ENCODE peak calls at places on chromosome 12, in nine cellular contexts. H, B, S, M, K, P, R, I and Y are unnamed samples.
A peak's percentile ranks its signal among the peaks of the same experiment; 100 is the strongest.

GRCh38 chr12:113924341-113924740 is 41.8 kb downstream of the RBM19 start:
- DNase-seq in S (no peak), M (no peak), I (no peak), B (no peak), K (no peak), H (no peak), P (no peak), R (no peak), Y (no peak)

GRCh38 chr12:116582610-116583009 is 23.4 kb downstream of the MAP1LC3B2 start:
- DNase-seq in S (no peak), R (no peak), M (no peak), B (no peak), P (no peak), K (peak; percentile 68), I (peak; percentile 48), H (peak; percentile 92), Y (no peak)

GRCh38 chr12:18644564-18644963 is 93.2 kb downstream of the PLCZ1 start:
- DNase-seq in I (no peak), H (no peak), B (no peak), S (no peak), M (no peak), K (no peak), P (no peak), R (no peak), Y (no peak)

GRCh38 chr12:31440586-31440985 is 114.6 kb upstream of the SINHCAF start:
- DNase-seq in I (no peak), P (no peak), H (no peak), S (no peak), R (no peak), M (no peak), B (no peak), K (no peak), Y (no peak)

GRCh38 chr12:93518725-93519124 is 51.4 kb downstream of the MRPL42 start:
- DNase-seq in M (peak; percentile 38), H (peak; percentile 82), I (peak; percentile 79), B (no peak), K (no peak), P (no peak), R (no peak), S (no peak), Y (no peak)

GRCh38 chr12:93737457-93738198 is 60.5 kb downstream of the CRADD start:
- DNase-seq in P (no peak), S (peak; percentile 29), H (no peak), R (no peak), K (no peak), I (peak; percentile 55), B (no peak), M (no peak), Y (no peak)

GRCh38 chr12:32681272-32681671 is 2.2 kb downstream of the DNM1L start:
- DNase-seq in S (no peak), H (no peak), P (no peak), K (no peak), B (no peak), R (peak; percentile 23), I (no peak), M (no peak), Y (no peak)

GRCh38 chr12:24815087-24815423 is 133.8 kb downstream of the BCAT1 start:
- DNase-seq in H (no peak), K (no peak), I (no peak), R (no peak), M (no peak), S (no peak), P (no peak), B (no peak), Y (no peak)

GRCh38 chr12:127083028-127083949 is 1183.7 kb upstream of the TMEM132C start:
- DNase-seq in I (peak; percentile 78), S (no peak), M (peak; percentile 30), H (peak; percentile 37), K (no peak), B (no peak), P (no peak), R (peak; percentile 85), Y (peak; percentile 13)

GRCh38 chr12:117567644-117568043 is 206.2 kb upstream of the NOS1 start:
- DNase-seq in R (peak; percentile 73), M (no peak), I (no peak), B (no peak), S (no peak), K (no peak), P (no peak), H (no peak), Y (no peak)

GRCh38 chr12:6276936-6277615 is 33.4 kb upstream of the PLEKHG6 start:
- DNase-seq in B (no peak), P (no peak), M (no peak), I (no peak), R (no peak), K (no peak), H (peak; percentile 61), S (no peak), Y (no peak)

GRCh38 chr12:88505696-88506095 is 74.6 kb downstream of the KITLG start:
- DNase-seq in R (no peak), M (no peak), K (no peak), H (no peak), S (no peak), B (no peak), I (peak; percentile 22), P (no peak), Y (no peak)

GRCh38 chr12:95674631-95675030 is 115.9 kb downstream of the NTN4 start:
- DNase-seq in P (no peak), R (no peak), S (no peak), M (no peak), B (no peak), K (no peak), I (peak; percentile 7), H (peak; percentile 15), Y (no peak)

GRCh38 chr12:11906284-11906935 is 164.3 kb upstream of the BCL2L14 start:
- DNase-seq in B (no peak), S (no peak), H (peak; percentile 69), M (no peak), K (no peak), R (peak; percentile 71), I (peak; percentile 55), P (no peak), Y (no peak)

GRCh38 chr12:49129332-49130150 is 1.7 kb downstream of the TUBA1B start:
- DNase-seq in P (no peak), H (no peak), I (no peak), B (no peak), S (no peak), K (peak; percentile 62), M (no peak), R (no peak), Y (peak; percentile 18)

DNA sequence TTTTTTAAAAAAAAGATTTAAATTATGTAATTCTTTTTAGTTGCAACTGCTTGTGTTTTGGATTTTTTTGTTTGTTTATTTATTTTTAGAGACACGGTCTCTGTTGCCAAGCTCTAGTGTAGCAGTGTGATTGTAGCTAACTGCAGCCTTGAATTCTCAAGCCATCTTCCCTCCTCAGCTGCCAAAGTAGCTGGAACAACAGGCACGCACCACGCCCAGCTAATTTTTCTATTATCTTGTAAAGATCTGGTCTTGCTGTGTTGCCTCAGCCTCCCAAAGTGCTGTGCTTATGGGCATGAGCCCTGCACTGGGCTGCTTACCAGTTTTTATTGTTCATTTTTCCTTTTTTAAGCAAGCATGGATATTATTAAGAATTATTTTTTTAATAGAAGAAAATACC is 10.6 kb upstream of the ART4 start:
- DNase-seq in R (no peak), I (peak; percentile 51), H (no peak), P (no peak), K (peak; percentile 32), S (peak; percentile 37), M (no peak), B (no peak), Y (peak; percentile 28)
- H3K4me3 ChIP-seq in R (no peak overlapping the region), I (no peak overlapping the region), H (no peak overlapping the region), P (no peak overlapping the region), K (no peak overlapping the region), S (no peak overlapping the region), M (no peak overlapping the region), B (no peak overlapping the region), Y (no peak overlapping the region)

GRCh38 chr12:65602579-65603295 is 221.5 kb upstream of the HMGA2 start:
- DNase-seq in R (peak; percentile 68), K (peak; percentile 75), S (peak; percentile 85), M (peak; percentile 87), I (peak; percentile 97), H (peak; percentile 78), B (peak; percentile 4), P (peak; percentile 18), Y (peak; percentile 81)
- H3K4me3 ChIP-seq in R (no peak overlapping the region), K (peak overlapping the region; percentile 35), S (peak overlapping the region; percentile 1), M (peak overlapping the region; percentile 59), I (peak overlapping the region; percentile 58), H (peak overlapping the region; percentile 71), B (no peak overlapping the region), P (no peak overlapping the region), Y (peak overlapping the region; percentile 14)

DNA sequence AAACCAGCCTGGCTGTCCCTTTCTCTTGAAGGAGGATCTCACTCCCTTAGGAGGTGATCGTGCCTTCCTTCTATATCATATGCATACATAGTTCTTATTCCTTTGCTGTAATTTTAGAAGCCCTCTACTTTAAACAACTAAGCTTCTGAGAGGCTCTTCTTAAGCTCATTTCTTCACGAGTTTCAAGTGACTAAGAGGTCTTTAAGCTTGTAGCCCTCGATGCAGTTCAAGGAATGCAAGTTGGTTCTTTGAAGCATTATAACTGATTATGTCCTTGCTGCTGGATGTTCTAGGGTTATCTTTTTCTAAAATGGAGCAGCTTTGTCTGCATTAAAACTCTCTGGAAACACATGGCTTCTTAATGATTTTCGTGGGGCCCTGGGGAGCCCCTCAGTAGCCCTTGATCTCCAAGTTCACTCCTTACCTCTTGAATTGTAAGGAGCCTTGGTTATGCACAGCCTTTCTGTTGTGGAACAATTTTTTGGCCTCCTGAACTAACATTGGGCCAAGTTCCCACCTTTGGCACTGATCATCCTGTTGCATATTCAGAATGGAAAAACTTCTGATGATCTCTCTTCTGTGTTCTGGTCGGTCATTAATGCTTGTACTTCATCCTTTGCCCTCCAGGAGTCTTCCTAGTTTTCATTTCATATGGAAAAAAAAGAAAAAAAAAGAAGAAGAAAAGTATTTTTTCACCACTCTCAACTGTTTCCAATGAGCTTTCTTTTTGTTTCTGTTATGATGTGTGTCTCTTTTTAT is 12.6 kb downstream of the RASSF8 start:
- DNase-seq in P (no peak), M (no peak), S (no peak), R (no peak), B (no peak), I (no peak), K (no peak), H (no peak), Y (peak; percentile 11)
- H3K4me3 ChIP-seq in P (no peak overlapping the region), M (no peak overlapping the region), S (no peak overlapping the region), R (no peak overlapping the region), B (no peak overlapping the region), I (no peak overlapping the region), K (no peak overlapping the region), H (no peak overlapping the region), Y (no peak overlapping the region)

GRCh38 chr12:54377797-54378515 is 6.6 kb downstream of the ZNF385A start:
- DNase-seq in P (no peak), H (peak; percentile 72), B (no peak), K (no peak), I (no peak), M (no peak), S (no peak), R (no peak), Y (no peak)

GRCh38 chr12:54381136-54381535 is 3.4 kb downstream of the ZNF385A start:
- DNase-seq in K (no peak), R (no peak), H (no peak), P (no peak), S (no peak), I (no peak), M (no peak), B (no peak), Y (no peak)

GRCh38 chr12:54378791-54379400 is 5.6 kb downstream of the ZNF385A start:
- DNase-seq in I (no peak), S (no peak), P (no peak), B (no peak), M (no peak), K (peak; percentile 79), H (peak; percentile 98), R (no peak), Y (peak; percentile 58)

GRCh38 chr12:54376596-54377468 is 7.7 kb downstream of the ZNF385A start:
- DNase-seq in B (no peak), K (peak; percentile 60), M (no peak), R (no peak), I (peak; percentile 48), H (peak; percentile 79), S (peak; percentile 78), P (no peak), Y (no peak)

GRCh38 chr12:54379401-54380201 is 4.9 kb downstream of the ZNF385A start:
- DNase-seq in M (peak; percentile 34), S (peak; percentile 93), H (peak; percentile 99), K (peak; percentile 96), B (peak; percentile 49), P (peak; percentile 89), I (peak; percentile 86), R (peak; percentile 86), Y (peak; percentile 85)
- H3K4me3 ChIP-seq in M (peak overlapping the region; percentile 58), S (peak overlapping the region; percentile 45), H (peak overlapping the region; percentile 66), K (peak overlapping the region; percentile 75), B (peak overlapping the region; percentile 45), P (peak overlapping the region; percentile 56), I (peak overlapping the region; percentile 67), R (no peak overlapping the region), Y (peak overlapping the region; percentile 22)